ENCODE peak calls at places on chromosomes 11 and 22, in four cellular contexts. P, K, Q and D are unnamed samples.

GRCh38 chr11:104127828-104128227 is 36.1 kb downstream of the PDGFD start:
- DNase-seq in P (no peak), K (peak), Q (peak), D (no peak)

GRCh38 chr22:46997311-46997970 is 235.0 kb downstream of the TBC1D22A start:
- DNase-seq in P (no peak), K (no peak), Q (no peak), D (no peak)

GRCh38 chr11:129414144-129414876 is 38.7 kb downstream of the BARX2 start:
- DNase-seq in P (no peak), K (no peak), Q (no peak), D (no peak)

GRCh38 chr11:67255864-67256263 is 10.4 kb upstream of the GRK2 start:
- DNase-seq in P (no peak), K (no peak), Q (no peak), D (no peak)

GRCh38 chr22:31128156-31128555 is 5.4 kb downstream of the INPP5J start:
- DNase-seq in P (no peak), K (no peak), Q (no peak), D (no peak)

GRCh38 chr11:127627629-127628462 is 627.3 kb upstream of the KIRREL3 start:
- DNase-seq in P (no peak), K (no peak), Q (peak), D (no peak)

GRCh38 chr11:27882066-27882697 is 181.9 kb upstream of the BDNF start:
- DNase-seq in P (no peak), K (peak), Q (peak), D (peak)

GRCh38 chr22:22745225-22746060 is 101.0 kb downstream of the GGTLC2 start:
- DNase-seq in P (peak), K (peak), Q (peak), D (peak)

GRCh38 chr22:17596226-17596625 is 32.3 kb downstream of the ATP6V1E1 start:
- DNase-seq in P (no peak), K (no peak), Q (no peak), D (no peak)

GRCh38 chr11:66417000-66417399 is 3.8 kb upstream of the NPAS4 start:
- DNase-seq in P (no peak), K (no peak), Q (no peak), D (no peak)

GRCh38 chr11:119702261-119702591 is 26.8 kb downstream of the NECTIN1 start:
- DNase-seq in P (no peak), K (no peak), Q (no peak), D (no peak)

GRCh38 chr11:64269380-64270234 is 14.9 kb downstream of the BAD start:
- DNase-seq in P (peak), K (peak), Q (peak), D (peak)
- TF ChIP-seq CTCF in P (peak), K (no peak), Q (peak), D (no peak)

DNA sequence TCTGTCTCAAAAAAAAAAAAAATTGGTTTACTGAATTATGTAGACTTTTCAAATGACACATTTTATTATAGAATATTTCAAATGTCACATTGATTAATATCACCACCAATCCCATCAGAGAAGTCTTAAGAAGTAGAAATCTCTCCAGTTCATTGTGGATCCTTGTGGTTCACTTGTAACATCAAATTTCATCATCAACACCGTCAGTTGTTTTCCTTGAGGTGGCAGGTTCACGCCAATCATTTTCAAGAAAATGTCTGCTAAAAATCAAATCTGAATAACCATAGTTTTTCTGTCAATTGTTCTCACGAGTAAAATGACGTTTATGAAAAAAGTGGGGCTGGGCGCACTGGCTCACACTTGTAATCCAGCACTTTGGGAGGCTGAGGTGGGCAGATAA is 50.3 kb downstream of the TMPRSS5 start:
- DNase-seq in P (peak), K (no peak), Q (no peak), D (no peak)
- TF ChIP-seq CTCF in P (no peak), K (no peak), Q (no peak), D (no peak)

GRCh38 chr11:122755409-122755808 is 82.9 kb upstream of the CRTAM start:
- DNase-seq in P (peak), K (no peak), Q (no peak), D (no peak)

GRCh38 chr11:122755941-122756340 is 82.4 kb upstream of the CRTAM start:
- DNase-seq in P (no peak), K (no peak), Q (no peak), D (no peak)

GRCh38 chr11:122754553-122755322 is 83.6 kb upstream of the CRTAM start:
- DNase-seq in P (peak), K (no peak), Q (no peak), D (peak)

GRCh38 chr11:122757201-122757600 is 81.1 kb upstream of the CRTAM start:
- DNase-seq in P (no peak), K (no peak), Q (no peak), D (no peak)

DNA sequence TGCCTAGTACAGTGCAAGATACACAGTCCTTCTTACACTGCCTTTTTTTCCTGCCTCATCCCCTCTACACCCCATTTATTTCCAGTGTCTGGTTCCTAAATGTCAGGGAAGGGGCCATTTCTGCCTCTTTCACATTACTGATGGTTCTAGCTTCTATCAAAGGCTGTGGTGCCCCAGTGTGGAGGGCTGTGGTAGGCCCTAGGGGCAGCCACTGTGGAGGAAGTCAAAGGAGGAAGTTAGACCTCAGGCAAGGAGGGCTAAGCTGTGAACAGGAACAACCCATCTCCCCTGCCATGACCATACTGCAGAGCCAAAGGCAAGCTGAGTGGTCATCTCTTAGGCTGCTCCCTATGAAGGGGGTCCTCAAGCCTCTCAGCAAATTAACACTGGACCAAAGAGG is 81.9 kb upstream of the CRTAM start:
- DNase-seq in P (no peak), K (no peak), Q (no peak), D (peak)
- TF ChIP-seq CTCF in P (peak), K (no peak), Q (no peak), D (peak)

DNA sequence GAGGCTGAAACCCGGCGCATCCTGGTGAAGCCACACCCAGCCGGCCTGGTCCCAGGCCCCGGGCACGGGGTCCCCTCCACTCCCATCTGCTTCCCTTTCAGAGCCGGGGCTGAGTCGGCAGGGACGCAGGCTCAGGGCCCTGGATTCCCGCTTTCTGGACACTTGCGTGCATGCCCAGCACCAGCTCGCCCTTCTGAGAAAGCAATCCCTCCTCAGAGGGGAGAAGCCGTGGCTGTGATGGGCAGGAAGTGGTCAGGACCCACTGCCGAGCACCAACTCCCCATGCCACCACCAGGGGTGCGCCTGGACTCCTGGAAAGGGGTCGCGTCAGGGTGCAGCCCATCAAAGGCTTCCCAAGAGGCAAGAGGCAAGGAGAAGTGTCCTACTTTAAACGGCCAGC is 15.1 kb downstream of the CDKN1C start:
- DNase-seq in P (no peak), K (no peak), Q (no peak), D (no peak)
- TF ChIP-seq CTCF in P (peak), K (no peak), Q (no peak), D (no peak)

GRCh38 chr11:121534131-121535093 is 81.6 kb upstream of the SORL1-AS1 start:
- DNase-seq in P (no peak), K (peak), Q (no peak), D (no peak)
- TF ChIP-seq CTCF in P (no peak), K (peak), Q (no peak), D (no peak)

GRCh38 chr11:71140206-71140919 is 112.0 kb downstream of the SHANK2 start:
- DNase-seq in P (no peak), K (no peak), Q (no peak), D (no peak)
- TF ChIP-seq CTCF in P (no peak), K (no peak), Q (no peak), D (no peak)

GRCh38 chr11:61290905-61291690 is 4.0 kb downstream of the VWCE start:
- DNase-seq in P (peak), K (no peak), Q (no peak), D (no peak)

GRCh38 chr11:61294717-61295595 is at the start of gene VWCE:
- DNase-seq in P (peak), K (peak), Q (no peak), D (peak)

GRCh38 chr11:61297341-61297740 is 2.2 kb upstream of the VWCE start:
- DNase-seq in P (no peak), K (no peak), Q (no peak), D (no peak)

GRCh38 chr11:61295596-61295926 is 445 bp upstream of the VWCE start:
- DNase-seq in P (no peak), K (no peak), Q (no peak), D (peak)

DNA sequence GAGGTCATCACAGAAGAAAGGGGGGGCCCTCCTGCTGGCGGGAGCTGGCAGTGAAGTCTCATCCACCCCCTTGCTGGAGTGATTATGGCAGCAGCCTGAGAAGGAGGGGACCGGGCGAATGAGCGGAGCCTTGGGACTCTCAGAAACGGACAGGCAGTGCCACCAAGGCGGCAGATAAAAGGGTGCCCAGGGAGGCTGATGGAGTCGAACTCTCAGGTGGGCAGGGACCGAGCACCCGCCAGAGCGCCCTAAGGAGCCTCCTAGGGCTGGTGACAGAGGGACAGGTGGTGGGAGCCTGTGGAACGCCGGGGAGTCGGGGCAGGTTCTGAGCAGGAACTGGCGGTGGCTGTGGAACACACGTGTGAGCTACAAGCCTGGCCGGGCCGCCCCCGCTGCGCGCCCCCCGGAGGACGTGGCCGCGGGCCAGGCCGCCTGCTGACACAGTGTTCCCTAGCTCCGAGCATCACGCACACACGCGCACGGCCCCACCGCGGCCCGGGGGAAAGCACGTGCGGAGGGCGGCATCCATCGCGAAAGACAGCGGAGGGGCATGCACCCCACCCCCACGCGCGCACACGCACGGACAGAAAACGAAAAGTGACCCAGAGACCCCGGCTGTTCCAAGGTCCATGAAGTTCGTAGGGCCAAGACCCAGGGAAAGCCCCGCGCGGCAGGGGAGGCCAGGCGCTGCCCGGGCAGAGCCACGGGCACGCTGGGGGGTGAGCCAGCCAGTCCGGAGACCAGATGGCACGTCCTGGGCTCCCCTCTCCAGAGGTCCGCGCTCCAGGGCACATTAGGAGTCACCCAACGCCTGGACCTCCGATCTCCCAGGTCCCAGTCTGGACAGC is 1.0 kb downstream of the VWCE start:
- DNase-seq in P (peak), K (peak), Q (no peak), D (peak)
- TF ChIP-seq CTCF in P (peak), K (no peak), Q (no peak), D (no peak)